ENCODE peak calls at places on chromosomes 5 and 9, in five cellular contexts. E is HCT116, P is heart left ventricle, Y is transverse colon, G is spleen. U is an unnamed sample.

GRCh38 chr9:468766-469496 is 254.3 kb downstream of the DOCK8 start:
- DNase-seq in G (no peak), Y (peak), P (no peak), E (no peak), U (no peak)

GRCh38 chr9:131575946-131576853 is 30.9 kb downstream of the PRRT1B start:
- DNase-seq in E (no peak), G (no peak), Y (no peak), P (no peak), U (no peak)

GRCh38 chr5:149895416-149896345 is 48.9 kb downstream of the PDE6A start:
- DNase-seq in Y (no peak), E (no peak), G (no peak), P (no peak), U (no peak)

GRCh38 chr9:134607971-134608370 is 33.6 kb upstream of the COL5A1 start:
- DNase-seq in G (no peak), P (no peak), Y (no peak), E (no peak), U (no peak)

GRCh38 chr9:120344230-120344629 is 235.7 kb downstream of the CDK5RAP2 start:
- DNase-seq in G (no peak), P (no peak), E (peak), Y (no peak), U (no peak)

GRCh38 chr9:137030528-137030927 is 1.4 kb downstream of the FUT7 start:
- DNase-seq in P (peak), E (no peak), G (peak), Y (no peak), U (no peak)

GRCh38 chr9:29044959-29045358 is 1471.7 kb upstream of the C9orf72 start:
- DNase-seq in P (no peak), E (peak), Y (no peak), G (no peak), U (no peak)

GRCh38 chr9:106799146-106799545 is 63.8 kb upstream of the ZNF462 start:
- DNase-seq in E (no peak), G (no peak), P (no peak), Y (no peak), U (no peak)

GRCh38 chr9:130921483-130921806 is 17.6 kb downstream of the FIBCD1 start:
- DNase-seq in P (no peak), G (no peak), Y (no peak), E (no peak), U (no peak)

GRCh38 chr5:204966-205670 is 12.8 kb downstream of the CCDC127 start:
- DNase-seq in Y (no peak), P (no peak), G (no peak), E (no peak), U (no peak)

GRCh38 chr5:77077821-77078176 is 9.3 kb downstream of the ZBED3 start:
- DNase-seq in P (no peak), Y (no peak), G (no peak), E (no peak), U (no peak)

GRCh38 chr9:123033352-123033751 is at the start of gene GPR21:
- DNase-seq in E (no peak), G (no peak), P (no peak), Y (no peak), U (no peak)

GRCh38 chr5:172490739-172491461 is 36.6 kb upstream of the SH3PXD2B start:
- DNase-seq in P (no peak), E (no peak), G (no peak), Y (peak), U (no peak)

GRCh38 chr5:55052383-55052931 is 28.4 kb downstream of the GZMK start:
- DNase-seq in P (no peak), E (no peak), G (no peak), Y (no peak), U (no peak)

GRCh38 chr5:172361566-172362238 is 78.1 kb upstream of the UBTD2 start:
- DNase-seq in P (no peak), E (peak), Y (no peak), G (no peak), U (no peak)

GRCh38 chr9:99299214-99300102 is 77.4 kb downstream of the SEC61B start:
- DNase-seq in P (no peak), Y (no peak), G (no peak), E (no peak), U (peak)

GRCh38 chr5:149937610-149938009 is 7.0 kb downstream of the PDE6A start:
- DNase-seq in G (no peak), P (no peak), E (no peak), Y (no peak), U (no peak)

GRCh38 chr5:54113060-54113459 is 197.3 kb downstream of the ARL15 start:
- DNase-seq in G (no peak), E (no peak), Y (no peak), P (no peak), U (no peak)

GRCh38 chr5:134491841-134492442 is 33.5 kb upstream of the JADE2 start:
- DNase-seq in Y (no peak), E (no peak), G (peak), P (no peak), U (peak)

GRCh38 chr9:3969846-3970245 is 330.0 kb downstream of the GLIS3 start:
- DNase-seq in E (no peak), Y (no peak), P (no peak), G (no peak), U (no peak)

GRCh38 chr9:94655739-94656138 is 16.4 kb upstream of the FBP1 start:
- DNase-seq in Y (no peak), E (no peak), G (peak), P (no peak), U (no peak)

GRCh38 chr5:31854625-31855526 is 215.9 kb downstream of the PDZD2 start:
- DNase-seq in P (peak), G (no peak), Y (no peak), E (no peak), U (no peak)

GRCh38 chr9:112360047-112360804 is 19.7 kb upstream of the HSDL2 start:
- DNase-seq in P (no peak), G (no peak), Y (no peak), E (no peak), U (no peak)

GRCh38 chr5:150271923-150272322 is 17.6 kb downstream of the CAMK2A start:
- DNase-seq in E (no peak), P (no peak), Y (no peak), G (no peak), U (no peak)

GRCh38 chr9:97811534-97812246 is 41.3 kb upstream of the FOXE1 start:
- DNase-seq in P (no peak), Y (no peak), G (no peak), E (no peak), U (no peak)

GRCh38 chr9:94729199-94729598 is 2.7 kb downstream of the AOPEP start:
- DNase-seq in P (no peak), Y (no peak), G (no peak), E (no peak), U (no peak)

GRCh38 chr5:163915481-163915961 is 410.1 kb downstream of the MAT2B start:
- DNase-seq in Y (peak), P (no peak), E (no peak), G (peak), U (no peak)

GRCh38 chr5:32222723-32223470 is 48.8 kb upstream of the GOLPH3 start:
- DNase-seq in G (no peak), Y (no peak), E (no peak), P (no peak), U (no peak)

GRCh38 chr9:89426389-89426961 is 71.4 kb downstream of the SEMA4D start:
- DNase-seq in G (peak), E (no peak), Y (peak), P (peak), U (no peak)

GRCh38 chr9:136488247-136489214 is 5.7 kb upstream of the SEC16A start:
- DNase-seq in Y (peak), E (no peak), G (peak), P (peak), U (no peak)

GRCh38 chr9:638152-638551 is 203.3 kb upstream of the DMRT1 start:
- DNase-seq in E (no peak), G (no peak), P (no peak), Y (no peak), U (no peak)

GRCh38 chr5:38724301-38725030 is 121.3 kb upstream of the OSMR start:
- DNase-seq in E (no peak), P (no peak), Y (no peak), G (no peak), U (no peak)
- TF ChIP-seq POLR2A in E (no peak), P (no peak), Y (no peak), G (no peak), U (no peak)

GRCh38 chr5:83721878-83722779 is 1.5 kb upstream of the HAPLN1 start:
- DNase-seq in Y (peak), P (peak), E (peak), G (peak), U (no peak)
- TF ChIP-seq POLR2A in Y (peak), P (no peak), E (no peak), G (no peak), U (no peak)

GRCh38 chr9:92480332-92480771 is 2.0 kb downstream of the ASPN start:
- DNase-seq in E (no peak), P (no peak), G (no peak), Y (no peak), U (no peak)
- TF ChIP-seq POLR2A in E (no peak), P (no peak), G (no peak), Y (no peak), U (no peak)

GRCh38 chr5:180068519-180069090 is 3.0 kb downstream of the RNF130 start:
- DNase-seq in E (no peak), G (no peak), Y (no peak), P (no peak), U (no peak)

GRCh38 chr5:180070726-180071417 is 687 bp downstream of the RNF130 start:
- DNase-seq in G (no peak), P (no peak), E (no peak), Y (peak), U (no peak)

GRCh38 chr5:180067986-180068385 is 3.6 kb downstream of the RNF130 start:
- DNase-seq in P (no peak), E (no peak), Y (no peak), G (no peak), U (no peak)

GRCh38 chr5:180071418-180072255 is at the start of gene RNF130:
- DNase-seq in E (peak), G (peak), P (peak), Y (peak), U (peak)

GRCh38 chr5:180069589-180070247 is 1.8 kb downstream of the RNF130 start:
- DNase-seq in P (peak), Y (peak), G (no peak), E (no peak), U (no peak)
- TF ChIP-seq POLR2A in P (peak), Y (peak), G (peak), E (no peak), U (no peak)

GRCh38 chr5:91379602-91380490 is 3.3 kb downstream of the ARRDC3 start:
- DNase-seq in E (peak), G (peak), P (peak), Y (peak), U (peak)
- TF ChIP-seq POLR2A in E (peak), G (peak), P (peak), Y (peak), U (peak)

DNA sequence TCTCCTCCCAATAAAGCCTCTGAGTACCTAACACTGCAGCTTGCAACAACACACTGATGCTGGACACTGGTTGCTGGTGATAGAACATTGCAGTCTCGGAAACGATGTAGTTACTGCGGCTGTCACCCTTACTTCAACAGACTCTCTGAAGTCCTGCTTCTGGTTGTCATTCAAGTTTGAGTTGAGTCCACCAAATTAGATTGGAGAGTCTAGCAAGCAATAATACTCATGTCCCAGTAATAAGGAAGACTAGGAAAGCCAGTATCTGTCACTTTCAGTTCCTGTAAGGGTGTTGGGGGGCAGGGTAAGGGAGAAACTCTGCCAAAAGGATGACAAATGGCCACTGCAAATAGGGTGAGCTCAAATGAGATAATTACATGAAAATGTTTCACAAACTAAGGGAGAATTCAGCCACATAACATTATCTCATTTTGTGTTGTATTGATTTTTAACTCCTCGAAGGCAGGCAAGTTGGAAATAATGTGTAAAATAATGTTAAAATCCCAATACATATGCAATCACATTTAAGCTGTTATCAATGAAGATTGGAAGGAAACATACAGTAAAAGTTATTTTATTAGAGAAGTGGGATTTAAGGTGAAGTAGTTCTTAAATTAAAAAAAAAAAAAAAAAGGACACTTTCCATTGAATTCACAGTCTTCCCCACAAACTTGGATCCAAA is 849 bp upstream of the IFT74 start:
- DNase-seq in Y (peak), E (no peak), P (no peak), G (no peak), U (no peak)
- TF ChIP-seq POLR2A in Y (no peak), E (no peak), P (no peak), G (no peak), U (no peak)

DNA sequence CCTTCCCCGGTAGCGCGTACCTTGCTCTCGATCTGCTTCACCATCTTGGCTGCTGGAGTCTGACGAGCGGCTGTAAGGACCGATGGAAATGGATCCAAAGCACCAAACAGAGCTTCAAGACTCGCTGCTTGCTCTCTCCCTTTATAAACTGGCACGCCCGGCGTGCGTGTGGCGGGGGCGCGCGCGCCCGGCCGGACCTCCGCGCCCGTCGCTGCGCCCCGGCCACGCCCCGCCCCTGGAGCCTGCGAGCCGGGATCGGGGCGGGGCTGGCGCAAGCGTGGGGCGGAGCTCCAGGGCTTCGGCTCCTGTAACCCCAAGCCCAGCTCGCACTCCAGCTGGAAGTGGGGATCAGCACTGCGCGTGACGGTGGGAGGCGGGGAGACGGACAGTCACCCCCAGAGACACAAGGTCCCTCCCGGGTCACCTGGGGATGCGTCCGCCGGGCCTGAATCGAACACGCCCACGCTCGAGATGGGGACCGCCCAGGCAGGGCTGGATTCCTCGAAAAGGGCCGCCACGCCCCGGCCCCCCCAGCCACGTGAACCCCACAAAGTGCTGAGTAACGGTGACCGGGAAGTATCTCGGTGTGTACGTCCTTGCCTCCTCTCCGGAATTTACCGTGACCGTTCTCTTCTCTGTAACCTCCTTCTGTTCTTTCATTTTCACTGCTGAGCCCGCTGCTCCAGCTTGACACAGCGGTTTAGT is at the start of gene TXN:
- DNase-seq in G (peak), E (peak), P (peak), Y (peak), U (peak)
- TF ChIP-seq POLR2A in G (peak), E (peak), P (peak), Y (peak), U (peak)

DNA sequence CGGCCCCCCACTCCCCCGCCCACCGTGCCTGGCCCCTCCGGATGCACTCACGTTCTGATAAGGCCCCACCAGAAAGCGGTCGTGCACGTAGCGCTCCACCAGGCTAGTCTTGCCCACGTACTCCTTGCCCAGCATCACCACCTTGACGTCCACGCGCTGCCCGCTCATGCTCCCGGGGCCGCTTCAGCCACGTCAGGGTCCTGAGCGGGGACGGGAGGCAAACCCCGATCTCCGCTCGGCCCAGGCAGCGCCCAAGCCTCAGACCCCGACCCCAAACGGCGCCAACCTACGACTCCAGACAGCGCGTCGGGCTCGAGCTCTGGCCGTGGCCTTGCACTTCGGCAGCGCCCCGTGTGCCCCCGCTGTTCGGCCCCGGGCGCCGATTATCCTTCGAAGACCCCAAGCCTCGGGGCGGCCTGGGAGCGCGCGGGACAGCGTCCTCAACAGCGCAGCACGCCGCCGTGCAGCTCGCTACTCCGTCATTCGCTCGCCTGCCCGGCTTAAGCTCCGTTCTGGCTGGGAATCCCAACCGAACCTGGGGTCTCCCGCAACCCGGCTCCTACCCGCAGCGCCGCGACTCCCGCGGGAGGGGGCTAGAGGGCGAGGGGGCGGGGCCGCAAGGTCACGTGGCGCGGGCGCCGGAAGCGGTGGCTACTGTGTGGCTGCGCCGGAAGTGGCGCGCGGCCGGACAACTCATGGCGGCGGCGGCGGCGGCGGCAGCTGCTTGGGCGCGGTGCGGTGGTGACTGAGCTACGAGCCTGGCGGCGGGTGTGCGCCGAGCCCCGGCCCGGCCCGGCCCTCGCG is at the start of the genes PRELID1 and RAB24:
- DNase-seq in P (peak), G (peak), E (no peak), Y (peak), U (peak)
- TF ChIP-seq POLR2A in P (peak), G (no peak), E (peak), Y (peak), U (peak)

U was measured in esophagus muscularis mucosa.